ENCODE peak calls at places on chromosomes 11 and 22, in six cellular contexts. T is tibial nerve, Y is esophagus squamous epithelium, N is Peyer's patch, H is right lobe of liver, I is HCT116. K is an unnamed sample.

GRCh38 chr11:92227954-92228935 is 3.6 kb downstream of the FAT3 start:
- DNase-seq in N (no peak), H (no peak), Y (no peak), T (no peak), I (no peak), K (no peak)

GRCh38 chr22:36332623-36333331 is 55.0 kb downstream of the MYH9 start:
- DNase-seq in N (no peak), I (no peak), Y (no peak), H (no peak), T (no peak), K (no peak)

GRCh38 chr22:23271597-23271908 is 91.2 kb downstream of the BCR start:
- DNase-seq in H (no peak), Y (no peak), I (no peak), T (no peak), N (no peak), K (no peak)

GRCh38 chr22:25109878-25110595 is 89.6 kb upstream of the CRYBB3 start:
- DNase-seq in N (no peak), T (no peak), Y (no peak), I (no peak), H (peak; percentile 79), K (no peak)

GRCh38 chr11:61828629-61829407 is 718 bp downstream of the FADS2 start:
- DNase-seq in I (no peak), N (no peak), H (no peak), T (no peak), Y (no peak), K (no peak)

GRCh38 chr22:33917744-33918406 is 2.4 kb downstream of the LARGE1 start:
- DNase-seq in T (no peak), I (no peak), Y (no peak), N (no peak), H (no peak), K (no peak)

GRCh38 chr22:26725012-26725676 is 67.8 kb downstream of the MIAT start:
- DNase-seq in Y (no peak), H (no peak), T (no peak), I (no peak), N (no peak), K (no peak)

GRCh38 chr22:49297871-49298721 is 529.6 kb downstream of the BRD1 start:
- DNase-seq in Y (no peak), N (peak; percentile 29), T (peak; percentile 6), H (no peak), I (no peak), K (no peak)

GRCh38 chr22:19598054-19598855 is 74.0 kb upstream of the CLDN5 start:
- DNase-seq in N (peak; percentile 44), I (no peak), T (no peak), Y (no peak), H (peak; percentile 87), K (peak; percentile 26)

GRCh38 chr22:23216331-23217170 is 36.2 kb downstream of the BCR start:
- DNase-seq in T (no peak), I (no peak), Y (no peak), H (peak; percentile 76), N (no peak), K (no peak)

GRCh38 chr11:67382481-67383136 is 9.2 kb upstream of the RAD9A start:
- DNase-seq in I (peak; percentile 69), Y (no peak), T (peak; percentile 74), N (peak; percentile 94), H (peak; percentile 81), K (peak; percentile 63)

GRCh38 chr22:20001082-20001638 is 15.5 kb downstream of the ARVCF start:
- DNase-seq in N (no peak), H (peak; percentile 40), I (no peak), Y (no peak), T (no peak), K (no peak)

GRCh38 chr11:10654211-10655150 is 39.1 kb downstream of the IRAG1 start:
- DNase-seq in I (peak; percentile 55), Y (no peak), T (no peak), N (peak; percentile 73), H (no peak), K (peak; percentile 33)

GRCh38 chr11:5992604-5993251 is 5.9 kb upstream of the OR52L1 start:
- DNase-seq in H (no peak), N (no peak), T (no peak), Y (no peak), I (peak; percentile 13), K (peak; percentile 33)

GRCh38 chr11:60914620-60915249 is 777 bp downstream of the TMEM109 start:
- DNase-seq in H (peak; percentile 64), I (no peak), N (peak; percentile 68), T (no peak), Y (no peak), K (no peak)

GRCh38 chr22:50537765-50538164 is 7.9 kb upstream of the KLHDC7B start:
- DNase-seq in Y (no peak), I (no peak), N (no peak), H (peak; percentile 27), T (no peak), K (no peak)

GRCh38 chr11:23370580-23371275 is 510.5 kb upstream of the CCDC179 start:
- DNase-seq in H (no peak), Y (no peak), T (no peak), I (no peak), N (no peak), K (no peak)

GRCh38 chr11:34938621-34939020 is 22.2 kb downstream of the PDHX start:
- DNase-seq in I (no peak), Y (no peak), N (no peak), H (no peak), T (no peak), K (no peak)

GRCh38 chr22:21941921-21942320 is 10.7 kb downstream of the PPM1F start:
- DNase-seq in T (no peak), I (no peak), N (no peak), H (no peak), Y (no peak), K (no peak)

GRCh38 chr11:60124802-60125432 is 36.5 kb downstream of the MS4A2 start:
- DNase-seq in I (no peak), N (no peak), T (no peak), Y (no peak), H (no peak), K (no peak)

GRCh38 chr11:128548655-128549255 is 38.6 kb downstream of the ETS1 start:
- DNase-seq in H (peak; percentile 77), N (peak; percentile 74), I (no peak), T (peak; percentile 30), Y (no peak), K (no peak)

GRCh38 chr11:10511046-10511711 is 29.8 kb downstream of the RNF141 start:
- DNase-seq in H (no peak), I (no peak), T (no peak), Y (no peak), N (no peak), K (no peak)

GRCh38 chr11:75557649-75558494 is 4.2 kb upstream of the SERPINH1 start:
- DNase-seq in I (no peak), H (no peak), T (no peak), Y (no peak), N (no peak), K (peak; percentile 65)

GRCh38 chr11:129866328-129866727 is 29.1 kb downstream of the NFRKB start:
- DNase-seq in Y (no peak), I (no peak), T (no peak), H (no peak), N (no peak), K (no peak)

DNA sequence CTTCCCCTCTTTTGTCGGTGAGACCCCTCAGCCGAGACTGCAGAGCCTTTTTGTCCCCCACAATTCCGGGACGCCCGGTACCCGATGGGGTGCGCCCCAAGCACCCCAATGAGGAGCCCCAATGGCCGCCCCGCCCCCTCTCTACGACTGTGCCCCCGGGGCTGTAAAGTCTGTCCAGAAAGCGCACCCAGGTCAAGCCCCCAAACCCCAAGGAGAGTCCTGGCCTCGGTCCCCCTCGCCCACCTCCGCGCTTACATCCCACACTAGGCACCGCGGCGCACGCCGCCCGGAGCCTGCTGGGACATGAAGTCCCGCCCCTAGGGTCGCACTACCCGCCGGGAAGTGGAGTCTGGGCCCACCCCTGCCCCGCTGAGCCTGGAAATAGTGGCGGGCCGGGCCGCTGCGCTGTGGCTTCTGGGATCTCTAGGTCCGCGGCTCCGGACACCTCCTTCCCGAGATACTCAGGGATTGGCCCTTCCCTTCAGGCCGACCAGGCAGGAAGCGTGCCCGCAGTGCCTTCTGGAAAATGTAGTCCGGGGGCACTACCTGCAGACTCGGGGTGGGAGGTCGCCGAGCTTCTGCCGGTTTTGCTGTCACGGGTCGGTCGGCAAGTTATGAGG is at the start of gene MEN1:
- DNase-seq in I (peak; percentile 90), N (peak; percentile 96), Y (peak; percentile 75), H (peak; percentile 97), T (peak; percentile 93), K (peak; percentile 99)
- TF ChIP-seq POLR2A in I (peak; percentile 70), N (peak; percentile 88), Y (peak; percentile 41), H (peak; percentile 81), T (peak; percentile 76), K (peak; percentile 84)

GRCh38 chr11:30322826-30323710 is at the start of gene ARL14EP:
- DNase-seq in I (peak; percentile 93), N (peak; percentile 97), H (peak; percentile 95), Y (peak; percentile 63), T (peak; percentile 81), K (peak; percentile 60)
- TF ChIP-seq POLR2A in I (peak; percentile 96), N (peak; percentile 84), H (peak; percentile 94), Y (peak; percentile 54), T (peak; percentile 65), K (peak; percentile 89)

GRCh38 chr11:126281245-126281644 is 1.6 kb upstream of the TIRAP start:
- DNase-seq in T (no peak), H (no peak), I (no peak), N (no peak), Y (no peak), K (no peak)
- TF ChIP-seq POLR2A in T (no peak), H (no peak), I (no peak), N (no peak), Y (no peak), K (no peak)

GRCh38 chr11:3164138-3164539 is 971 bp downstream of the OSBPL5 start:
- DNase-seq in T (peak; percentile 10), I (no peak), Y (no peak), N (no peak), H (peak; percentile 53), K (no peak)

GRCh38 chr11:3165916-3166267 is 782 bp upstream of the OSBPL5 start:
- DNase-seq in T (no peak), N (no peak), Y (no peak), I (no peak), H (peak; percentile 28), K (no peak)

GRCh38 chr11:3166268-3167142 is 1.4 kb upstream of the OSBPL5 start:
- DNase-seq in N (peak; percentile 71), T (peak; percentile 8), I (no peak), Y (no peak), H (peak; percentile 43), K (no peak)

GRCh38 chr11:3164540-3165151 is 464 bp downstream of the OSBPL5 start:
- DNase-seq in H (peak; percentile 53), Y (no peak), I (no peak), T (peak; percentile 11), N (no peak), K (peak; percentile 47)

GRCh38 chr11:3165152-3165705 is at the start of gene OSBPL5:
- DNase-seq in Y (no peak), I (no peak), T (peak; percentile 59), N (peak; percentile 77), H (peak; percentile 72), K (peak; percentile 79)
- TF ChIP-seq POLR2A in Y (no peak), I (no peak), T (peak; percentile 56), N (peak; percentile 25), H (peak; percentile 23), K (peak; percentile 79)

K was measured in H54.